ENCODE peak calls at places on chromosomes 11 and 22, in ten cellular contexts. One of them, this sample, is unnamed.

GRCh38 chr11:3089236-3090061 is 32.2 kb upstream of the CARS1 start:
- DNase-seq in psoas muscle: no peak
- DNase-seq in neuronal stem cell: no peak
- DNase-seq in myocyte: no peak
- DNase-seq in stimulated activated CD8-positive, alpha-beta memory T cell treated with anti-CD3 and anti-CD28 coated beads, Interleukin-4, amount 100 ng/mL, for 4 hours: no peak
- DNase-seq in fibroblast of the aortic adventitia: no peak
- DNase-seq in left lung: no peak
- DNase-seq in GM12891: peak; percentile 8
- DNase-seq in fibroblast of the conjunctiva: no peak
- DNase-seq in MV-4-11: no peak
- DNase-seq in this sample: no peak

GRCh38 chr22:29813126-29813525 is 24.9 kb downstream of the ASCC2 start:
- DNase-seq in psoas muscle: no peak
- DNase-seq in neuronal stem cell: no peak
- DNase-seq in myocyte: no peak
- DNase-seq in stimulated activated CD8-positive, alpha-beta memory T cell treated with anti-CD3 and anti-CD28 coated beads, Interleukin-4, amount 100 ng/mL, for 4 hours: no peak
- DNase-seq in fibroblast of the aortic adventitia: no peak
- DNase-seq in left lung: no peak
- DNase-seq in GM12891: no peak
- DNase-seq in fibroblast of the conjunctiva: no peak
- DNase-seq in MV-4-11: no peak
- DNase-seq in this sample: no peak

GRCh38 chr11:6799402-6799801 is at the start of gene OR6A2:
- DNase-seq in psoas muscle: no peak
- DNase-seq in neuronal stem cell: no peak
- DNase-seq in myocyte: no peak
- DNase-seq in stimulated activated CD8-positive, alpha-beta memory T cell treated with anti-CD3 and anti-CD28 coated beads, Interleukin-4, amount 100 ng/mL, for 4 hours: no peak
- DNase-seq in fibroblast of the aortic adventitia: no peak
- DNase-seq in left lung: no peak
- DNase-seq in GM12891: no peak
- DNase-seq in fibroblast of the conjunctiva: no peak
- DNase-seq in MV-4-11: no peak
- DNase-seq in this sample: no peak

GRCh38 chr22:50178471-50178864 is 7.2 kb upstream of the TRABD start:
- DNase-seq in psoas muscle: peak; percentile 45
- DNase-seq in neuronal stem cell: no peak
- DNase-seq in myocyte: no peak
- DNase-seq in stimulated activated CD8-positive, alpha-beta memory T cell treated with anti-CD3 and anti-CD28 coated beads, Interleukin-4, amount 100 ng/mL, for 4 hours: no peak
- DNase-seq in fibroblast of the aortic adventitia: no peak
- DNase-seq in left lung: peak; percentile 26
- DNase-seq in GM12891: no peak
- DNase-seq in fibroblast of the conjunctiva: no peak
- DNase-seq in MV-4-11: no peak
- DNase-seq in this sample: no peak

GRCh38 chr11:64566042-64566914 is 24.7 kb upstream of the SLC22A12 start:
- DNase-seq in psoas muscle: no peak
- DNase-seq in neuronal stem cell: peak; percentile 72
- DNase-seq in myocyte: peak; percentile 53
- DNase-seq in stimulated activated CD8-positive, alpha-beta memory T cell treated with anti-CD3 and anti-CD28 coated beads, Interleukin-4, amount 100 ng/mL, for 4 hours: no peak
- DNase-seq in fibroblast of the aortic adventitia: peak; percentile 76
- DNase-seq in left lung: peak; percentile 55
- DNase-seq in GM12891: no peak
- DNase-seq in fibroblast of the conjunctiva: peak; percentile 70
- DNase-seq in MV-4-11: no peak
- DNase-seq in this sample: no peak

GRCh38 chr11:5674391-5674790 is 10.5 kb downstream of the TRIM5 start:
- DNase-seq in psoas muscle: no peak
- DNase-seq in neuronal stem cell: no peak
- DNase-seq in myocyte: no peak
- DNase-seq in stimulated activated CD8-positive, alpha-beta memory T cell treated with anti-CD3 and anti-CD28 coated beads, Interleukin-4, amount 100 ng/mL, for 4 hours: no peak
- DNase-seq in fibroblast of the aortic adventitia: no peak
- DNase-seq in left lung: no peak
- DNase-seq in GM12891: no peak
- DNase-seq in fibroblast of the conjunctiva: no peak
- DNase-seq in MV-4-11: no peak
- DNase-seq in this sample: no peak

GRCh38 chr11:134036484-134037092 is 32.3 kb upstream of the JAM3 start:
- DNase-seq in psoas muscle: no peak
- DNase-seq in neuronal stem cell: no peak
- DNase-seq in myocyte: no peak
- DNase-seq in stimulated activated CD8-positive, alpha-beta memory T cell treated with anti-CD3 and anti-CD28 coated beads, Interleukin-4, amount 100 ng/mL, for 4 hours: no peak
- DNase-seq in fibroblast of the aortic adventitia: no peak
- DNase-seq in left lung: no peak
- DNase-seq in GM12891: no peak
- DNase-seq in fibroblast of the conjunctiva: no peak
- DNase-seq in MV-4-11: no peak
- DNase-seq in this sample: no peak

GRCh38 chr11:35427158-35427557 is 7.8 kb upstream of the SLC1A2 start:
- DNase-seq in psoas muscle: no peak
- DNase-seq in neuronal stem cell: no peak
- DNase-seq in myocyte: peak; percentile 59
- DNase-seq in stimulated activated CD8-positive, alpha-beta memory T cell treated with anti-CD3 and anti-CD28 coated beads, Interleukin-4, amount 100 ng/mL, for 4 hours: no peak
- DNase-seq in fibroblast of the aortic adventitia: peak; percentile 87
- DNase-seq in left lung: no peak
- DNase-seq in GM12891: no peak
- DNase-seq in fibroblast of the conjunctiva: peak; percentile 61
- DNase-seq in MV-4-11: no peak
- DNase-seq in this sample: no peak

GRCh38 chr11:890794-891600 is 19.6 kb downstream of the CHID1 start:
- DNase-seq in psoas muscle: no peak
- DNase-seq in neuronal stem cell: no peak
- DNase-seq in myocyte: no peak
- DNase-seq in stimulated activated CD8-positive, alpha-beta memory T cell treated with anti-CD3 and anti-CD28 coated beads, Interleukin-4, amount 100 ng/mL, for 4 hours: no peak
- DNase-seq in fibroblast of the aortic adventitia: no peak
- DNase-seq in left lung: no peak
- DNase-seq in GM12891: no peak
- DNase-seq in fibroblast of the conjunctiva: no peak
- DNase-seq in MV-4-11: no peak
- DNase-seq in this sample: no peak

GRCh38 chr11:78313898-78314297 is 103.7 kb downstream of the GAB2 start:
- DNase-seq in psoas muscle: no peak
- DNase-seq in neuronal stem cell: no peak
- DNase-seq in myocyte: no peak
- DNase-seq in stimulated activated CD8-positive, alpha-beta memory T cell treated with anti-CD3 and anti-CD28 coated beads, Interleukin-4, amount 100 ng/mL, for 4 hours: no peak
- DNase-seq in fibroblast of the aortic adventitia: no peak
- DNase-seq in left lung: peak; percentile 54
- DNase-seq in GM12891: no peak
- DNase-seq in fibroblast of the conjunctiva: no peak
- DNase-seq in MV-4-11: peak; percentile 44
- DNase-seq in this sample: no peak

GRCh38 chr11:70220920-70221319 is 17.8 kb downstream of the FADD start:
- DNase-seq in psoas muscle: no peak
- DNase-seq in neuronal stem cell: no peak
- DNase-seq in myocyte: no peak
- DNase-seq in stimulated activated CD8-positive, alpha-beta memory T cell treated with anti-CD3 and anti-CD28 coated beads, Interleukin-4, amount 100 ng/mL, for 4 hours: no peak
- DNase-seq in fibroblast of the aortic adventitia: peak; percentile 52
- DNase-seq in left lung: no peak
- DNase-seq in GM12891: no peak
- DNase-seq in fibroblast of the conjunctiva: no peak
- DNase-seq in MV-4-11: no peak
- DNase-seq in this sample: no peak

GRCh38 chr22:22604326-22605073 is 39.9 kb upstream of the GGTLC2 start:
- DNase-seq in psoas muscle: no peak
- DNase-seq in neuronal stem cell: no peak
- DNase-seq in myocyte: no peak
- DNase-seq in stimulated activated CD8-positive, alpha-beta memory T cell treated with anti-CD3 and anti-CD28 coated beads, Interleukin-4, amount 100 ng/mL, for 4 hours: no peak
- DNase-seq in fibroblast of the aortic adventitia: no peak
- DNase-seq in left lung: no peak
- DNase-seq in GM12891: no peak
- DNase-seq in fibroblast of the conjunctiva: no peak
- DNase-seq in MV-4-11: no peak
- DNase-seq in this sample: no peak

GRCh38 chr11:76888989-76889388 is 28.3 kb downstream of the ACER3 start:
- DNase-seq in psoas muscle: no peak
- DNase-seq in neuronal stem cell: no peak
- DNase-seq in myocyte: no peak
- DNase-seq in stimulated activated CD8-positive, alpha-beta memory T cell treated with anti-CD3 and anti-CD28 coated beads, Interleukin-4, amount 100 ng/mL, for 4 hours: no peak
- DNase-seq in fibroblast of the aortic adventitia: peak; percentile 43
- DNase-seq in left lung: no peak
- DNase-seq in GM12891: no peak
- DNase-seq in fibroblast of the conjunctiva: no peak
- DNase-seq in MV-4-11: no peak
- DNase-seq in this sample: no peak

GRCh38 chr22:29096736-29097669 is 24.2 kb downstream of the KREMEN1 start:
- DNase-seq in psoas muscle: no peak
- DNase-seq in neuronal stem cell: no peak
- DNase-seq in myocyte: no peak
- DNase-seq in stimulated activated CD8-positive, alpha-beta memory T cell treated with anti-CD3 and anti-CD28 coated beads, Interleukin-4, amount 100 ng/mL, for 4 hours: no peak
- DNase-seq in fibroblast of the aortic adventitia: no peak
- DNase-seq in left lung: no peak
- DNase-seq in GM12891: no peak
- DNase-seq in fibroblast of the conjunctiva: no peak
- DNase-seq in MV-4-11: no peak
- DNase-seq in this sample: no peak

GRCh38 chr22:20032407-20032991 is 11.6 kb downstream of the TANGO2 start:
- DNase-seq in psoas muscle: no peak
- DNase-seq in neuronal stem cell: no peak
- DNase-seq in myocyte: peak; percentile 80
- DNase-seq in stimulated activated CD8-positive, alpha-beta memory T cell treated with anti-CD3 and anti-CD28 coated beads, Interleukin-4, amount 100 ng/mL, for 4 hours: no peak
- DNase-seq in fibroblast of the aortic adventitia: no peak
- DNase-seq in left lung: no peak
- DNase-seq in GM12891: no peak
- DNase-seq in fibroblast of the conjunctiva: no peak
- DNase-seq in MV-4-11: no peak
- DNase-seq in this sample: no peak

GRCh38 chr11:12243511-12243910 is 133.1 kb downstream of the MICAL2 start:
- DNase-seq in psoas muscle: no peak
- DNase-seq in neuronal stem cell: no peak
- DNase-seq in myocyte: peak; percentile 69
- DNase-seq in stimulated activated CD8-positive, alpha-beta memory T cell treated with anti-CD3 and anti-CD28 coated beads, Interleukin-4, amount 100 ng/mL, for 4 hours: no peak
- DNase-seq in fibroblast of the aortic adventitia: no peak
- DNase-seq in left lung: no peak
- DNase-seq in GM12891: no peak
- DNase-seq in fibroblast of the conjunctiva: no peak
- DNase-seq in MV-4-11: no peak
- DNase-seq in this sample: no peak

GRCh38 chr11:26493616-26494015 is 78.4 kb downstream of the MUC15 start:
- DNase-seq in psoas muscle: no peak
- DNase-seq in neuronal stem cell: peak; percentile 12
- DNase-seq in myocyte: no peak
- DNase-seq in stimulated activated CD8-positive, alpha-beta memory T cell treated with anti-CD3 and anti-CD28 coated beads, Interleukin-4, amount 100 ng/mL, for 4 hours: no peak
- DNase-seq in fibroblast of the aortic adventitia: no peak
- DNase-seq in left lung: no peak
- DNase-seq in GM12891: no peak
- DNase-seq in fibroblast of the conjunctiva: no peak
- DNase-seq in MV-4-11: no peak
- DNase-seq in this sample: no peak

GRCh38 chr11:11770921-11771484 is 70.8 kb upstream of the USP47 start:
- DNase-seq in psoas muscle: no peak
- DNase-seq in neuronal stem cell: no peak
- DNase-seq in myocyte: no peak
- DNase-seq in stimulated activated CD8-positive, alpha-beta memory T cell treated with anti-CD3 and anti-CD28 coated beads, Interleukin-4, amount 100 ng/mL, for 4 hours: no peak
- DNase-seq in fibroblast of the aortic adventitia: no peak
- DNase-seq in left lung: no peak
- DNase-seq in GM12891: no peak
- DNase-seq in fibroblast of the conjunctiva: no peak
- DNase-seq in MV-4-11: no peak
- DNase-seq in this sample: no peak

GRCh38 chr22:27170491-27170890 is 513.1 kb downstream of the MIAT start:
- DNase-seq in psoas muscle: peak; percentile 44
- DNase-seq in neuronal stem cell: no peak
- DNase-seq in myocyte: peak; percentile 94
- DNase-seq in stimulated activated CD8-positive, alpha-beta memory T cell treated with anti-CD3 and anti-CD28 coated beads, Interleukin-4, amount 100 ng/mL, for 4 hours: no peak
- DNase-seq in fibroblast of the aortic adventitia: peak; percentile 93
- DNase-seq in left lung: no peak
- DNase-seq in GM12891: no peak
- DNase-seq in fibroblast of the conjunctiva: peak; percentile 74
- DNase-seq in MV-4-11: no peak
- DNase-seq in this sample: no peak

This sample was measured in GM19239.